ENCODE peak calls at places on chromosomes 11 and 22, in eight cellular contexts. One of them, this sample, is unnamed.

GRCh38 chr22:27663812-27664211 is 137.7 kb downstream of the MN1 start:
- DNase-seq in NCI-H460: no peak
- DNase-seq in H54: no peak
- DNase-seq in hepatic stellate cell: no peak
- DNase-seq in EL: no peak
- DNase-seq in Kasumi-1: no peak
- DNase-seq in RWPE1: no peak
- DNase-seq in left colon: no peak
- DNase-seq in this sample: no peak

GRCh38 chr22:50012201-50013181 is at the start of gene IL17REL:
- DNase-seq in left colon: peak; percentile 54
- DNase-seq in EL: peak; percentile 26
- DNase-seq in Kasumi-1: no peak
- DNase-seq in H54: no peak
- DNase-seq in NCI-H460: no peak
- DNase-seq in RWPE1: no peak
- DNase-seq in hepatic stellate cell: no peak
- DNase-seq in this sample: no peak

GRCh38 chr11:47305734-47306483 is 36.0 kb downstream of the MADD start:
- DNase-seq in EL: peak; percentile 70
- DNase-seq in Kasumi-1: no peak
- DNase-seq in H54: no peak
- DNase-seq in RWPE1: no peak
- DNase-seq in left colon: no peak
- DNase-seq in NCI-H460: no peak
- DNase-seq in hepatic stellate cell: peak; percentile 53
- DNase-seq in this sample: no peak

GRCh38 chr11:95734009-95734572 is 55.5 kb downstream of the FAM76B start:
- DNase-seq in left colon: no peak
- DNase-seq in hepatic stellate cell: no peak
- DNase-seq in RWPE1: no peak
- DNase-seq in EL: no peak
- DNase-seq in NCI-H460: no peak
- DNase-seq in Kasumi-1: peak; percentile 13
- DNase-seq in H54: no peak
- DNase-seq in this sample: no peak

GRCh38 chr11:44519989-44520737 is 45.3 kb upstream of the CD82 start:
- DNase-seq in left colon: no peak
- DNase-seq in H54: no peak
- DNase-seq in EL: no peak
- DNase-seq in RWPE1: no peak
- DNase-seq in hepatic stellate cell: no peak
- DNase-seq in NCI-H460: no peak
- DNase-seq in Kasumi-1: no peak
- DNase-seq in this sample: no peak

GRCh38 chr22:36086629-36087254 is 58.1 kb upstream of the RBFOX2 start:
- DNase-seq in hepatic stellate cell: no peak
- DNase-seq in RWPE1: no peak
- DNase-seq in left colon: no peak
- DNase-seq in Kasumi-1: no peak
- DNase-seq in EL: no peak
- DNase-seq in H54: no peak
- DNase-seq in NCI-H460: no peak
- DNase-seq in this sample: no peak

GRCh38 chr11:12657981-12658380 is 16.2 kb upstream of the TEAD1 start:
- DNase-seq in H54: no peak
- DNase-seq in RWPE1: no peak
- DNase-seq in hepatic stellate cell: no peak
- DNase-seq in Kasumi-1: no peak
- DNase-seq in NCI-H460: no peak
- DNase-seq in EL: no peak
- DNase-seq in left colon: no peak
- DNase-seq in this sample: no peak

GRCh38 chr11:34012734-34013133 is 38.8 kb upstream of the CAPRIN1 start:
- DNase-seq in Kasumi-1: no peak
- DNase-seq in EL: no peak
- DNase-seq in NCI-H460: no peak
- DNase-seq in left colon: no peak
- DNase-seq in H54: no peak
- DNase-seq in hepatic stellate cell: no peak
- DNase-seq in RWPE1: no peak
- DNase-seq in this sample: no peak

GRCh38 chr11:112795142-112795815 is 165.9 kb upstream of the NCAM1 start:
- DNase-seq in H54: peak; percentile 44
- DNase-seq in Kasumi-1: peak; percentile 55
- DNase-seq in RWPE1: peak; percentile 70
- DNase-seq in hepatic stellate cell: peak; percentile 26
- DNase-seq in EL: peak; percentile 33
- DNase-seq in NCI-H460: peak; percentile 38
- DNase-seq in left colon: peak; percentile 40
- DNase-seq in this sample: no peak

GRCh38 chr22:30169002-30169401 is 77.6 kb downstream of the LIF start:
- DNase-seq in RWPE1: no peak
- DNase-seq in left colon: no peak
- DNase-seq in hepatic stellate cell: no peak
- DNase-seq in EL: no peak
- DNase-seq in Kasumi-1: no peak
- DNase-seq in H54: no peak
- DNase-seq in NCI-H460: no peak
- DNase-seq in this sample: no peak

GRCh38 chr11:78336877-78337553 is 80.6 kb downstream of the GAB2 start:
- DNase-seq in hepatic stellate cell: no peak
- DNase-seq in NCI-H460: no peak
- DNase-seq in Kasumi-1: no peak
- DNase-seq in H54: no peak
- DNase-seq in EL: no peak
- DNase-seq in left colon: no peak
- DNase-seq in RWPE1: no peak
- DNase-seq in this sample: no peak

GRCh38 chr22:45334068-45334467 is 24.3 kb downstream of the FAM118A start:
- DNase-seq in RWPE1: peak; percentile 48
- DNase-seq in H54: no peak
- DNase-seq in left colon: no peak
- DNase-seq in NCI-H460: no peak
- DNase-seq in hepatic stellate cell: no peak
- DNase-seq in EL: no peak
- DNase-seq in Kasumi-1: no peak
- DNase-seq in this sample: no peak

GRCh38 chr11:121521145-121522042 is 68.6 kb upstream of the SORL1-AS1 start:
- DNase-seq in left colon: no peak
- DNase-seq in Kasumi-1: peak; percentile 48
- DNase-seq in EL: no peak
- DNase-seq in H54: no peak
- DNase-seq in NCI-H460: no peak
- DNase-seq in RWPE1: peak; percentile 61
- DNase-seq in hepatic stellate cell: no peak
- DNase-seq in this sample: peak; percentile 47